ENCODE peak calls at places on chromosomes 4 and X, in six cellular contexts. L is cardiac muscle cell, Y is progenitor cell of endocrine pancreas, V is AG09319, U is left lung, K is lower lobe of right lung. G is an unnamed sample.

GRCh38 chr4:169103966-169104412 is 93.9 kb upstream of the CBR4 start:
- DNase-seq in K (no peak), L (peak), V (no peak), Y (no peak), U (no peak), G (no peak)

GRCh38 chr4:168787801-168788200 is 222.3 kb downstream of the CBR4 start:
- DNase-seq in Y (no peak), K (no peak), V (no peak), U (no peak), L (no peak), G (no peak)

GRCh38 chr4:10655968-10656367 is 28.6 kb downstream of the CLNK start:
- DNase-seq in L (no peak), V (no peak), U (no peak), Y (no peak), K (no peak), G (no peak)

GRCh38 chrX:28638775-28639174 is 51.5 kb downstream of the IL1RAPL1 start:
- DNase-seq in U (no peak), L (no peak), Y (no peak), V (no peak), K (no peak), G (no peak)

GRCh38 chr4:112853662-112854256 is 195.7 kb upstream of the ANK2 start:
- DNase-seq in L (no peak), U (no peak), Y (no peak), V (no peak), K (no peak), G (no peak)

GRCh38 chrX:87727615-87728014 is 210.0 kb downstream of the KLHL4 start:
- DNase-seq in V (no peak), Y (no peak), K (no peak), U (no peak), L (no peak), G (no peak)

GRCh38 chr4:103493450-103494159 is 226.2 kb downstream of the TACR3 start:
- DNase-seq in Y (no peak), L (no peak), K (no peak), V (no peak), U (no peak), G (no peak)

GRCh38 chr4:147430111-147430510 is 50.8 kb upstream of the EDNRA start:
- DNase-seq in Y (no peak), K (no peak), V (no peak), U (no peak), L (no peak), G (no peak)

GRCh38 chrX:38664285-38664684 is 102.9 kb downstream of the TSPAN7 start:
- DNase-seq in K (no peak), V (peak), L (peak), U (no peak), Y (no peak), G (no peak)

GRCh38 chr4:11966782-11967181 is 538.1 kb upstream of the HS3ST1 start:
- DNase-seq in U (no peak), L (no peak), Y (no peak), K (no peak), V (no peak), G (no peak)

GRCh38 chr4:71974681-71975080 is 57.1 kb upstream of the NPFFR2 start:
- DNase-seq in U (no peak), L (no peak), V (no peak), Y (no peak), K (no peak), G (no peak)

GRCh38 chr4:155371432-155372043 is 5.2 kb downstream of the MAP9 start:
- DNase-seq in Y (no peak), U (no peak), L (peak), V (no peak), K (no peak), G (no peak)

GRCh38 chr4:106358899-106359298 is 9.7 kb downstream of the GIMD1 start:
- DNase-seq in V (no peak), K (no peak), Y (no peak), L (no peak), U (no peak), G (no peak)

GRCh38 chr4:31365006-31365690 is 645.0 kb downstream of the PCDH7 start:
- DNase-seq in U (no peak), Y (no peak), L (no peak), K (no peak), V (no peak), G (no peak)

GRCh38 chr4:147787204-147787603 is 55.3 kb downstream of the ARHGAP10 start:
- DNase-seq in V (peak), K (no peak), U (no peak), L (no peak), Y (no peak), G (no peak)

GRCh38 chr4:74920704-74921103 is 12.2 kb upstream of the PARM1 start:
- DNase-seq in L (no peak), U (no peak), K (no peak), V (no peak), Y (no peak), G (no peak)

GRCh38 chr4:72375050-72375736 is 193.8 kb downstream of the ADAMTS3 start:
- DNase-seq in L (no peak), V (no peak), K (no peak), U (no peak), Y (no peak), G (no peak)

GRCh38 chr4:123170843-123171242 is 225.8 kb upstream of the SPRY1 start:
- DNase-seq in V (no peak), U (no peak), L (no peak), Y (no peak), K (no peak), G (no peak)

GRCh38 chr4:8592366-8593267 is at the start of gene CPZ:
- DNase-seq in U (no peak), K (no peak), Y (no peak), L (peak), V (no peak), G (no peak)

GRCh38 chrX:123339201-123339905 is 155.3 kb downstream of the GRIA3 start:
- DNase-seq in U (no peak), Y (no peak), K (no peak), L (no peak), V (peak), G (no peak)

GRCh38 chrX:12975999-12976558 is 1.2 kb downstream of the TMSB4X start:
- DNase-seq in L (peak), V (no peak), K (peak), Y (no peak), U (peak), G (no peak)

GRCh38 chr4:57442834-57443291 is 332.7 kb upstream of the IGFBP7 start:
- DNase-seq in K (no peak), L (peak), Y (peak), U (no peak), V (no peak), G (no peak)

GRCh38 chr4:185369729-185370128 is 26.0 kb downstream of the LRP2BP start:
- DNase-seq in K (no peak), V (no peak), L (no peak), U (no peak), Y (no peak), G (no peak)

GRCh38 chr4:53043096-53043495 is 181.0 kb downstream of the RASL11B start:
- DNase-seq in K (no peak), L (no peak), U (no peak), V (no peak), Y (no peak), G (no peak)

GRCh38 chr4:610411-611261 is 14.7 kb upstream of the PDE6B start:
- DNase-seq in K (no peak), U (no peak), V (no peak), L (no peak), Y (no peak), G (no peak)

GRCh38 chr4:141540643-141541042 is 95.7 kb upstream of the IL15 start:
- DNase-seq in L (no peak), V (no peak), K (no peak), U (no peak), Y (no peak), G (no peak)

GRCh38 chrX:73270753-73271152 is 56.1 kb upstream of the NAP1L2 start:
- DNase-seq in V (no peak), L (no peak), Y (no peak), U (no peak), K (no peak), G (no peak)

GRCh38 chr4:115190529-115190928 is 77.1 kb upstream of the NDST4 start:
- DNase-seq in Y (no peak), L (no peak), K (no peak), V (no peak), U (no peak), G (no peak)

GRCh38 chrX:15653961-15654360 is 10.6 kb downstream of the CLTRN start:
- DNase-seq in K (no peak), V (no peak), L (no peak), Y (no peak), U (no peak), G (no peak)

GRCh38 chr4:109648266-109648996 is 54.8 kb downstream of the CASP6 start:
- DNase-seq in Y (no peak), V (no peak), K (no peak), U (no peak), L (no peak), G (no peak)

GRCh38 chr4:38699112-38699511 is 35.1 kb downstream of the KLF3 start:
- DNase-seq in U (no peak), V (no peak), Y (no peak), K (no peak), L (no peak), G (no peak)

GRCh38 chr4:23878912-23879732 is 10.7 kb downstream of the PPARGC1A start:
- DNase-seq in Y (no peak), L (peak), U (no peak), K (no peak), V (no peak), G (no peak)

GRCh38 chr4:1460967-1461868 is 55.0 kb upstream of the NKX1-1 start:
- DNase-seq in L (no peak), U (no peak), V (no peak), Y (no peak), K (peak), G (no peak)

GRCh38 chrX:13090261-13091110 is 46.1 kb upstream of the FAM9C start:
- DNase-seq in L (no peak), K (no peak), U (no peak), V (no peak), Y (no peak), G (no peak)

GRCh38 chr4:186702940-186703339 is 20.7 kb downstream of the FAT1 start:
- DNase-seq in U (no peak), Y (no peak), L (no peak), K (no peak), V (no peak), G (no peak)

GRCh38 chr4:113043591-113043990 is 5.9 kb upstream of the ANK2 start:
- DNase-seq in K (no peak), V (no peak), U (no peak), Y (no peak), L (no peak), G (no peak)

GRCh38 chrX:40300286-40300890 is 202.6 kb upstream of the BCOR start:
- DNase-seq in U (no peak), L (no peak), K (no peak), Y (no peak), V (no peak), G (no peak)

GRCh38 chrX:10649286-10649685 is 28.9 kb upstream of the MID1 start:
- DNase-seq in K (no peak), V (no peak), L (peak), U (no peak), Y (no peak), G (no peak)

GRCh38 chr4:2623442-2623841 is 87.0 kb downstream of the FAM193A start:
- DNase-seq in V (no peak), K (no peak), U (no peak), L (no peak), Y (no peak), G (no peak)

DNA sequence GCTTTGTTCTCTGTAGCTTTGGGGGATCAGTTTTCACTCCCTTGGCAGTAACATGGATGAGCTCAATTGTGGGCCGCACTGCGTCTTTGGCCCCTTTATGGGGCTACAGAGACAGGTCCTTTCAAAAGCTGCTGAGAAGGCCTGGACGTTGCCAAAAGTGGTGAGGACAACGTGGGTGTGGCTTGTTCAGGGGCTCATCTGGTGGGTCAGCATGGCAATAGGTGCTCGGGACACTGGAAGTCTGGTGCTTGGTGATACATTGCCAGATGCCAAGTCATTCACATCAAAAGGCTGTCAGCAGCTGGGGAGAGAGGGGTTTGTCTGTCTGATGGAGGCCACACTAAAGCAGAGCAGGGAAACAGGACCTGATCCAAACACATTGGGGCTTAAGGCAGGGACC is 149.8 kb upstream of the EOLA2 start:
- DNase-seq in Y (no peak), V (no peak), L (no peak), K (no peak), U (no peak), G (no peak)
- TF ChIP-seq CTCF in Y (no peak), V (no peak), L (no peak), K (no peak), U (no peak), G (no peak)

GRCh38 chrX:42823443-42823842 is 45.5 kb upstream of the PPP1R2C start:
- DNase-seq in U (no peak), V (no peak), K (no peak), L (no peak), Y (no peak), G (no peak)

GRCh38 chrX:42821803-42822443 is 44.0 kb upstream of the PPP1R2C start:
- DNase-seq in Y (no peak), V (no peak), K (no peak), L (no peak), U (no peak), G (no peak)

DNA sequence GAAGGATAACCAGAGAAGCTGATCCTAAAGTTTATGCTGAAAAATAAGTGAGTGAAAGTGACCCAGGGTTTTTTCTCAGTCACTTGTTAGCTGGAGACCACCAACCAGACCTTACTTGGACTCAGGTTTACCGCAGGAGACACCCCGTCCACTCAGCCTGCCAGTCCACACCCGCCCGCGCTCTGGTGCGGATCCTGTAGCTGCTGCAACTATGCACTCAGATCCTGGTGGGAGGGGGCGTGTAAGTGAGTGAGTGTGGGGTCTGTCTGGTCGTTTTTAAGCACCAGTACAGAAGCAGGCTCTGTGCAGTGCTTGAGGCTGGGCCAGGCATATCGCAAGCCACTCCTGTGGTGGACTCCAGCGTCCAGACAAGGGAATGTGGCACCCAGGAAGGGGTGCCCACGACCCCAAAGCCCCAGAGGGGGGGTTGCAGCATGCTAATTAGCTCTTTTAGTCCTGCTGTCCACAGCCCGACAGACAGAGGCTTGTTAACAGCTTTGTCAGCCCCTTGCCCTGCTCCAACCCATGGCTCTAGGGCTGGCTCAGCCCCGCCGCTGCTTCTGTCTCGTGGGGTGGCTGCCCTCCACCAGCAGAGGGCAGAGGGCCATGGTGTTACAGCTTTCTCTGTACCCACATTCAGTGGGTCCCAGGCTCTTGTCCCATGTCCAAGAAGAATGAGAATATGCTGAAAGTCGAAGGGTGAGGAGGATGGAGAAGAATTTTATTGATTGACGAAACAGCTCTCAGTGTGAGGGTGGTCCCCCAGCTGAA is 40.4 kb upstream of the PPP1R2C start:
- DNase-seq in V (no peak), L (no peak), K (no peak), U (no peak), Y (no peak), G (no peak)
- TF ChIP-seq CTCF in V (no peak), L (no peak), K (no peak), U (no peak), Y (no peak), G (no peak)

GRCh38 chr4:16443504-16444088 is 217.3 kb upstream of the TAPT1 start:
- DNase-seq in L (peak), U (no peak), Y (no peak), V (no peak), K (no peak), G (no peak)
- TF ChIP-seq CTCF in L (peak), U (peak), Y (peak), V (peak), K (peak), G (peak)

GRCh38 chr4:4524364-4524763 is 17.5 kb downstream of the STX18 start:
- DNase-seq in K (no peak), V (no peak), L (peak), Y (no peak), U (no peak), G (no peak)
- TF ChIP-seq CTCF in K (peak), V (no peak), L (no peak), Y (no peak), U (no peak), G (no peak)

DNA sequence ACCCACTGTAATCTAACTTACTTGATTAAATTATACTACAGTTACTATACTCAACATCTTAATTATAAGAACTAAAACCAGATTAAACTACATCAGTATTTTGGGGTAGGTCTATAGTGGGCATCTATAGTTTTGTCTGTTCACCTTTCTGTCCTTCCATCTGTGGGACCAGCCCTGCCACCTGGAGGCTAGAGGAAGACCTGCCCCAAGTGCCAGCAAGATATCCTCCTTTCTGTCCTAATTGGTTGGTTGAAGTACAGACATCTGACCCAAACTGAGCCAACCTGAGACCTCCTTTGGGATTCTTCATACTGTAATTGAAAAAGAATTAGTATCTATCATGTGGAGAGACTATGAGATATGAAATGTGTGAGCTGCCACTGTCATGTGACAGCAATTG is 172.2 kb upstream of the TLL1 start:
- DNase-seq in V (no peak), U (no peak), K (no peak), L (no peak), Y (no peak), G (no peak)
- TF ChIP-seq CTCF in V (peak), U (no peak), K (no peak), L (peak), Y (peak), G (no peak)

GRCh38 chrX:32489125-32489524 is 722.2 kb downstream of the DMD start:
- DNase-seq in U (no peak), V (no peak), Y (no peak), K (no peak), L (no peak), G (no peak)

GRCh38 chrX:32480019-32480418 is 731.3 kb downstream of the DMD start:
- DNase-seq in L (no peak), K (no peak), Y (no peak), U (no peak), V (no peak), G (no peak)

GRCh38 chrX:32483534-32484136 is 727.7 kb downstream of the DMD start:
- DNase-seq in Y (no peak), V (no peak), U (no peak), K (no peak), L (peak), G (no peak)
- TF ChIP-seq CTCF in Y (peak), V (peak), U (peak), K (no peak), L (no peak), G (no peak)

G was measured in activated B cell treated with CpG ODN at 0.5 μM for 24 hours.